ENCODE peak calls at places on chromosomes 6 and 20, in four cellular contexts. One of them, this sample, is unnamed.

GRCh38 chr6:1390071-1390804 is 862 bp downstream of the FOXF2 start:
- DNase-seq in GM03348: peak
- DNase-seq in stimulated activated CD8-positive, alpha-beta memory T cell treated with anti-CD3 and anti-CD28 coated beads, Interleukin-4, amount 100 ng/mL, for 1 hour: no peak
- DNase-seq in activated T-cell treated with anti-CD3 and anti-CD28 coated beads for 1 hour: no peak
- DNase-seq in this sample: peak

GRCh38 chr6:10801224-10801848 is 37.0 kb downstream of the MAK start:
- DNase-seq in activated T-cell treated with anti-CD3 and anti-CD28 coated beads for 1 hour: peak
- DNase-seq in GM03348: peak
- DNase-seq in stimulated activated CD8-positive, alpha-beta memory T cell treated with anti-CD3 and anti-CD28 coated beads, Interleukin-4, amount 100 ng/mL, for 1 hour: peak
- DNase-seq in this sample: peak

GRCh38 chr6:136070815-136071214 is 179.3 kb downstream of the MTFR2 start:
- DNase-seq in GM03348: no peak
- DNase-seq in stimulated activated CD8-positive, alpha-beta memory T cell treated with anti-CD3 and anti-CD28 coated beads, Interleukin-4, amount 100 ng/mL, for 1 hour: no peak
- DNase-seq in activated T-cell treated with anti-CD3 and anti-CD28 coated beads for 1 hour: no peak
- DNase-seq in this sample: no peak

GRCh38 chr6:76861403-76861802 is 601.9 kb downstream of the HTR1B start:
- DNase-seq in activated T-cell treated with anti-CD3 and anti-CD28 coated beads for 1 hour: no peak
- DNase-seq in stimulated activated CD8-positive, alpha-beta memory T cell treated with anti-CD3 and anti-CD28 coated beads, Interleukin-4, amount 100 ng/mL, for 1 hour: no peak
- DNase-seq in GM03348: no peak
- DNase-seq in this sample: no peak

GRCh38 chr6:78942451-78942850 is 75.1 kb downstream of the IRAK1BP1 start:
- DNase-seq in stimulated activated CD8-positive, alpha-beta memory T cell treated with anti-CD3 and anti-CD28 coated beads, Interleukin-4, amount 100 ng/mL, for 1 hour: no peak
- DNase-seq in activated T-cell treated with anti-CD3 and anti-CD28 coated beads for 1 hour: no peak
- DNase-seq in GM03348: peak
- DNase-seq in this sample: no peak

GRCh38 chr20:25306991-25307903 is 59.4 kb downstream of the PYGB start:
- DNase-seq in GM03348: no peak
- DNase-seq in stimulated activated CD8-positive, alpha-beta memory T cell treated with anti-CD3 and anti-CD28 coated beads, Interleukin-4, amount 100 ng/mL, for 1 hour: no peak
- DNase-seq in activated T-cell treated with anti-CD3 and anti-CD28 coated beads for 1 hour: no peak
- DNase-seq in this sample: no peak

GRCh38 chr20:25248501-25249172 is 752 bp downstream of the PYGB start:
- DNase-seq in activated T-cell treated with anti-CD3 and anti-CD28 coated beads for 1 hour: no peak
- DNase-seq in GM03348: peak
- DNase-seq in stimulated activated CD8-positive, alpha-beta memory T cell treated with anti-CD3 and anti-CD28 coated beads, Interleukin-4, amount 100 ng/mL, for 1 hour: no peak
- DNase-seq in this sample: peak

GRCh38 chr20:49890651-49891361 is 24.5 kb downstream of the SPATA2 start:
- DNase-seq in activated T-cell treated with anti-CD3 and anti-CD28 coated beads for 1 hour: no peak
- DNase-seq in stimulated activated CD8-positive, alpha-beta memory T cell treated with anti-CD3 and anti-CD28 coated beads, Interleukin-4, amount 100 ng/mL, for 1 hour: no peak
- DNase-seq in GM03348: no peak
- DNase-seq in this sample: no peak

GRCh38 chr6:65638047-65638831 is 68.8 kb downstream of the EYS start:
- DNase-seq in GM03348: peak
- DNase-seq in stimulated activated CD8-positive, alpha-beta memory T cell treated with anti-CD3 and anti-CD28 coated beads, Interleukin-4, amount 100 ng/mL, for 1 hour: no peak
- DNase-seq in activated T-cell treated with anti-CD3 and anti-CD28 coated beads for 1 hour: no peak
- DNase-seq in this sample: peak

GRCh38 chr20:20820104-20820503 is 107.7 kb upstream of the RALGAPA2 start:
- DNase-seq in GM03348: peak
- DNase-seq in activated T-cell treated with anti-CD3 and anti-CD28 coated beads for 1 hour: no peak
- DNase-seq in stimulated activated CD8-positive, alpha-beta memory T cell treated with anti-CD3 and anti-CD28 coated beads, Interleukin-4, amount 100 ng/mL, for 1 hour: no peak
- DNase-seq in this sample: peak

GRCh38 chr6:136764522-136764993 is 27.7 kb downstream of the MAP3K5 start:
- DNase-seq in stimulated activated CD8-positive, alpha-beta memory T cell treated with anti-CD3 and anti-CD28 coated beads, Interleukin-4, amount 100 ng/mL, for 1 hour: no peak
- DNase-seq in activated T-cell treated with anti-CD3 and anti-CD28 coated beads for 1 hour: no peak
- DNase-seq in GM03348: no peak
- DNase-seq in this sample: no peak

GRCh38 chr20:12466915-12467314 is 541.9 kb upstream of the SPTLC3 start:
- DNase-seq in activated T-cell treated with anti-CD3 and anti-CD28 coated beads for 1 hour: no peak
- DNase-seq in GM03348: no peak
- DNase-seq in stimulated activated CD8-positive, alpha-beta memory T cell treated with anti-CD3 and anti-CD28 coated beads, Interleukin-4, amount 100 ng/mL, for 1 hour: no peak
- DNase-seq in this sample: no peak

GRCh38 chr6:27176096-27176495 is 71.4 kb upstream of the PRSS16 start:
- DNase-seq in stimulated activated CD8-positive, alpha-beta memory T cell treated with anti-CD3 and anti-CD28 coated beads, Interleukin-4, amount 100 ng/mL, for 1 hour: no peak
- DNase-seq in GM03348: no peak
- DNase-seq in activated T-cell treated with anti-CD3 and anti-CD28 coated beads for 1 hour: no peak
- DNase-seq in this sample: no peak

GRCh38 chr6:4612636-4613171 is 163.5 kb upstream of the CDYL start:
- DNase-seq in stimulated activated CD8-positive, alpha-beta memory T cell treated with anti-CD3 and anti-CD28 coated beads, Interleukin-4, amount 100 ng/mL, for 1 hour: no peak
- DNase-seq in GM03348: peak
- DNase-seq in activated T-cell treated with anti-CD3 and anti-CD28 coated beads for 1 hour: no peak
- DNase-seq in this sample: no peak

This sample was measured in NCI-H748 treated with DMSO at 0.1 percent for 48 hours.